ENCODE peak calls at places on chromosome 17, in six cellular contexts. B is AG04450, J is tibial nerve, W is IMR-90, D is fibroblast of mammary gland, G is endothelial cell. X is an unnamed sample.

GRCh38 chr17:48149174-48150106 is 41.9 kb downstream of the SNX11 start:
- DNase-seq in J (no peak), W (no peak), B (no peak), D (no peak), G (peak), X (no peak)

GRCh38 chr17:41131979-41132378 is 8.0 kb upstream of the KRTAP4-12 start:
- DNase-seq in W (peak), B (no peak), G (no peak), J (no peak), D (peak), X (no peak)

GRCh38 chr17:44354582-44355309 is 8.9 kb downstream of the FAM171A2 start:
- DNase-seq in B (no peak), J (no peak), D (no peak), G (peak), W (no peak), X (peak)

GRCh38 chr17:80737106-80738019 is 192.7 kb downstream of the RPTOR start:
- DNase-seq in D (no peak), W (no peak), J (no peak), B (no peak), G (no peak), X (no peak)

GRCh38 chr17:83203472-83204221 is 124.2 kb downstream of the METRNL start:
- DNase-seq in G (no peak), J (peak), D (peak), W (no peak), B (no peak), X (no peak)

GRCh38 chr17:45248132-45248936 is 13.6 kb downstream of the SPATA32 start:
- DNase-seq in W (no peak), J (no peak), D (no peak), G (no peak), B (no peak), X (peak)

GRCh38 chr17:60640503-60640902 is 37.1 kb upstream of the BCAS3 start:
- DNase-seq in W (peak), B (no peak), G (no peak), J (no peak), D (peak), X (no peak)

GRCh38 chr17:66331038-66331816 is 28.8 kb downstream of the PRKCA start:
- DNase-seq in W (no peak), J (no peak), G (no peak), D (no peak), B (no peak), X (no peak)

GRCh38 chr17:60664022-60664421 is 13.6 kb upstream of the BCAS3 start:
- DNase-seq in J (no peak), W (peak), D (no peak), G (no peak), B (no peak), X (no peak)

GRCh38 chr17:45172541-45173286 is 11.0 kb downstream of the HEXIM2 start:
- DNase-seq in W (peak), B (no peak), D (peak), G (no peak), J (no peak), X (no peak)

GRCh38 chr17:48639136-48639535 is 13.0 kb upstream of the HOXB9 start:
- DNase-seq in D (no peak), J (no peak), G (no peak), W (no peak), B (no peak), X (no peak)

GRCh38 chr17:31596382-31597323 is 205.2 kb downstream of the RAB11FIP4 start:
- DNase-seq in J (peak), W (peak), B (peak), D (peak), G (peak), X (no peak)

GRCh38 chr17:57549468-57549867 is 195.6 kb downstream of the CCDC182 start:
- DNase-seq in W (no peak), D (no peak), B (no peak), J (no peak), G (no peak), X (no peak)

GRCh38 chr17:57552114-57552601 is 192.9 kb downstream of the CCDC182 start:
- DNase-seq in B (no peak), J (no peak), G (peak), D (peak), W (no peak), X (no peak)

GRCh38 chr17:57549996-57550395 is 195.1 kb downstream of the CCDC182 start:
- DNase-seq in D (no peak), J (no peak), B (no peak), G (no peak), W (no peak), X (no peak)

GRCh38 chr17:57551321-57552079 is 193.6 kb downstream of the CCDC182 start:
- DNase-seq in W (no peak), D (no peak), G (no peak), B (no peak), J (no peak), X (no peak)

GRCh38 chr17:57550671-57551315 is 194.3 kb downstream of the CCDC182 start:
- DNase-seq in B (no peak), G (no peak), J (no peak), W (no peak), D (no peak), X (no peak)
- TF ChIP-seq CTCF in B (no peak), G (no peak), J (no peak), W (no peak), D (no peak), X (no peak)

DNA sequence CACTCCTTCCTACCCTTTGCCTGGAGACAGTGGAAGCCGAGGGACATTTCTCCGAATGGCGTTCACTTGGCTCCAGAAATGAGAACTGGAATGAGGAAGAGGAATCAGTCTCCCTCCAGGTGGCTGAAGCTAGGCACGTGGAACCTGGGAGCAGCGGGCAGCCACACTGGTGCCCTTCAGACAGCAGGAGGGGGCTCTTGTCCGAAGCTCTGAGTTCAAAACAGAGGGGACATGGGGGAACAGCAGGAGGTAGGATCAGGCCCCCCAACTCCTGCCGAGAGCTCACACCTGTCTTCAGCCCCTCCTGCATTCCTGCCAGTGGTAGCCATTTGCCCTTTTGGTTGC is 41.5 kb downstream of the TMEM235 start:
- DNase-seq in B (no peak), G (no peak), W (no peak), D (no peak), J (no peak), X (no peak)
- TF ChIP-seq CTCF in B (no peak), G (no peak), W (no peak), D (no peak), J (no peak), X (no peak)

GRCh38 chr17:68053237-68054030 is 17.9 kb downstream of the KPNA2 start:
- DNase-seq in W (peak), J (peak), G (no peak), D (peak), B (peak), X (no peak)
- TF ChIP-seq CTCF in W (no peak), J (no peak), G (no peak), D (no peak), B (no peak), X (no peak)

GRCh38 chr17:68572138-68572842 is 28.9 kb downstream of the FAM20A start:
- DNase-seq in D (peak), B (no peak), J (no peak), G (no peak), W (no peak), X (no peak)

GRCh38 chr17:68567581-68567980 is 33.6 kb downstream of the FAM20A start:
- DNase-seq in W (no peak), G (no peak), B (no peak), D (no peak), J (no peak), X (no peak)

GRCh38 chr17:68568581-68568980 is 32.6 kb downstream of the FAM20A start:
- DNase-seq in B (no peak), G (no peak), W (no peak), D (no peak), J (no peak), X (no peak)

GRCh38 chr17:68573338-68573737 is 27.8 kb downstream of the FAM20A start:
- DNase-seq in B (no peak), D (no peak), W (no peak), G (no peak), J (no peak), X (no peak)

DNA sequence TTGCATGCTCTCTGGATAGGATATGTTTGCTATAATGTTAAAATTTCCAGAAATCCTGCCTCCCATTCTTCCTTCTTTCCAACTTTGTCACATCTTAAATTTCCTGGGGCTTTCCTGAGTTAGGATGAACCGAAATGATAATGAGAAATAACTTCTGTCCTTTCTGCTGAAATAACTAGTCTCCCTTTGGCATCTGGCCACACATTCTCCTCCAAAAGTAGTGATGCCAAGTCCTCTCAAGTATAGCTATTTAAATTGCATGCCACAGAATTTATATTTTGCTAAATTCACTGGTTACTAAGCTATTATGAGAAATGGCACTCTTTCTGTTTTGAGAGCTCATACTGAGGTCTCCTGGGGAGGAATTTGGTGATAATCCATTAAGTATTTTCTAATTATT is 30.6 kb downstream of the FAM20A start:
- DNase-seq in G (no peak), B (no peak), W (no peak), D (no peak), J (no peak), X (no peak)
- TF ChIP-seq CTCF in G (no peak), B (no peak), W (no peak), D (no peak), J (no peak), X (no peak)

DNA sequence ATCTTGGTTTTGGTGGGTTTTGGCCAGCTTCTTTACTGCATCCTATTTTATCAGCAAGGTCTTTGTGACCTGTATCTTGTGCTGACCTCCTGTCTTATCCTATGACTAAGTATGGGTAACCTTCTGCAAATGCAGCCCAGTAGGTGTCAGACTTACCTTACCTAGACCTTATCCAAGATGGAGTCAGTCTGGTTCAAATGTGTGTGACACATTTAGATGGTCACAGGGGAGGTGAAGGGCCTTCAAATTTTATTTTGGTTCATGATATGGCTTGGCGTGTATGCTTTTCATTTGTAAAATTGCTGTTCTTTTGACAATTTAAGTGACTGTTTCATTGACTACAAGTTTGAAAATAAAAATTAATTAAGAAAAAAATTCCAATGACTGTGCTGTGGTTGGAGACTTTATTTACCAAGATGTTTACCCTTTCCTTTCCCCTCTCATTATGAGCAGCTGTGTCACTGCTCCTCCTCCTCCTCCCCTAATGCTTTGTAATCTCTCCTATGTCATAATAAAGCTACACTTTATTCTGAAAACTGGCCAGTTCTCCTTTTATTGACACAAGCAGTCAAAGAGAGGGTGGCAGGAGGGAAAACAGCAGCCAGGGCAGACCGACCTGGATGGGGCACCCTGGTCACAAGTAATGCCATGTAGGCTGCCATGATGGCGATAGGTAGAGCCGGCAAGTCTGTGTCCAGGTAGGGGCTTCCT is 49.4 kb downstream of the TNFRSF13B start:
- DNase-seq in B (no peak), J (no peak), D (no peak), W (peak), G (no peak), X (no peak)
- TF ChIP-seq CTCF in B (peak), J (no peak), D (peak), W (peak), G (no peak), X (no peak)

DNA sequence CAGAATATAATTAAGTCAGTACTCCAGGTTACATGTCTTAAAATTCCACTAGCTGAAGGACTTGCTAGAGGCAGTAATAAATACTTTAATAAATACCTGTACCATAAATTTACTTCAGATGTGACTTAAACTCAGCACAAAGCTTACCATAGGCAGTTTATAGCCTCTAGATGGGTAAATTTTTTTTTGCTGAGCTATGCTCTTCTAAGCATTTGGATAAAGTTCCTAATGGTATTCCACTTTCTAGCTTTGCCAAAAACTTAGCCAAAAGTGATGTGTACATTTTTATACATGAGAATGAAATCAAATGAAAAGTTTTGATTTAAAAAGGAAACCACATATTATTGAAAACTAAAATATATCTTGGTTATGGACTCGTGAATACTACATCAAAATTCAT is 63.7 kb upstream of the DHX40 start:
- DNase-seq in W (no peak), B (no peak), G (no peak), D (no peak), J (no peak), X (no peak)
- TF ChIP-seq CTCF in W (no peak), B (no peak), G (no peak), D (no peak), J (no peak), X (no peak)

GRCh38 chr17:74351552-74352210 is 10.0 kb downstream of the BTBD17 start:
- DNase-seq in G (peak), B (no peak), D (no peak), W (no peak), J (no peak), X (no peak)

GRCh38 chr17:74355065-74355464 is 6.6 kb downstream of the BTBD17 start:
- DNase-seq in B (no peak), W (no peak), G (no peak), D (no peak), J (no peak), X (no peak)

GRCh38 chr17:74353446-74354060 is 8.1 kb downstream of the BTBD17 start:
- DNase-seq in D (no peak), W (no peak), G (no peak), J (no peak), B (no peak), X (no peak)

GRCh38 chr17:74354561-74354960 is 7.1 kb downstream of the BTBD17 start:
- DNase-seq in W (no peak), D (no peak), G (no peak), B (no peak), J (no peak), X (no peak)

GRCh38 chr17:74354123-74354522 is 7.5 kb downstream of the BTBD17 start:
- DNase-seq in D (peak), G (peak), W (no peak), J (no peak), B (no peak), X (peak)
- TF ChIP-seq CTCF in D (peak), G (peak), W (peak), J (peak), B (no peak), X (peak)

X was measured in natural killer cell.